ENCODE peak calls at places on chromosomes 11 and 22, in eight cellular contexts. M is neuronal stem cell, E is HepG2, B is DND-41, H is neural progenitor cell, U is HCT116, Y is Karpas-422, O is SK-N-SH. I is an unnamed sample.

GRCh38 chr11:64745523-64746328 is 1.8 kb upstream of the RASGRP2 start:
- DNase-seq in M (peak), E (no peak), B (peak), H (peak), U (no peak), Y (peak), O (peak), I (peak)

GRCh38 chr22:17808688-17809403 is 34.6 kb upstream of the BID start:
- DNase-seq in M (no peak), E (no peak), B (no peak), H (no peak), U (no peak), Y (no peak), O (no peak), I (no peak)

GRCh38 chr11:130725417-130726233 is 190.7 kb downstream of the SNX19 start:
- DNase-seq in M (no peak), E (no peak), B (no peak), H (no peak), U (no peak), Y (no peak), O (no peak), I (no peak)

GRCh38 chr11:18046116-18046777 is at the start of gene TPH1:
- DNase-seq in M (peak), E (no peak), B (no peak), H (peak), U (no peak), Y (no peak), O (peak), I (no peak)

GRCh38 chr11:1770528-1770927 is 6.8 kb upstream of the CTSD start:
- DNase-seq in M (no peak), E (no peak), B (no peak), H (no peak), U (no peak), Y (no peak), O (no peak), I (no peak)

GRCh38 chr11:48029686-48030279 is 49.4 kb downstream of the PTPRJ start:
- DNase-seq in M (no peak), E (no peak), B (no peak), H (no peak), U (no peak), Y (peak), O (peak), I (no peak)

GRCh38 chr11:26319906-26320305 is 12.0 kb upstream of the ANO3 start:
- DNase-seq in M (no peak), E (no peak), B (no peak), H (peak), U (no peak), Y (no peak), O (no peak), I (no peak)

GRCh38 chr11:24747275-24748251 is 250.7 kb downstream of the LUZP2 start:
- DNase-seq in M (no peak), E (no peak), B (peak), H (no peak), U (no peak), Y (no peak), O (no peak), I (peak)

GRCh38 chr22:48182896-48183805 is 1420.7 kb downstream of the TBC1D22A start:
- DNase-seq in M (no peak), E (no peak), B (no peak), H (no peak), U (no peak), Y (no peak), O (no peak), I (no peak)

GRCh38 chr11:68321293-68322030 is 9.1 kb downstream of the LRP5 start:
- DNase-seq in M (no peak), E (peak), B (no peak), H (no peak), U (no peak), Y (no peak), O (no peak), I (no peak)

GRCh38 chr11:60954421-60954820 is 2.4 kb upstream of the SLC15A3 start:
- DNase-seq in M (no peak), E (no peak), B (no peak), H (no peak), U (no peak), Y (no peak), O (no peak), I (no peak)
- H2AFZ ChIP-seq in M (no peak), E (no peak), B (no peak), H (no peak), U (no peak), Y (peak), O (no peak), I (no peak)

DNA sequence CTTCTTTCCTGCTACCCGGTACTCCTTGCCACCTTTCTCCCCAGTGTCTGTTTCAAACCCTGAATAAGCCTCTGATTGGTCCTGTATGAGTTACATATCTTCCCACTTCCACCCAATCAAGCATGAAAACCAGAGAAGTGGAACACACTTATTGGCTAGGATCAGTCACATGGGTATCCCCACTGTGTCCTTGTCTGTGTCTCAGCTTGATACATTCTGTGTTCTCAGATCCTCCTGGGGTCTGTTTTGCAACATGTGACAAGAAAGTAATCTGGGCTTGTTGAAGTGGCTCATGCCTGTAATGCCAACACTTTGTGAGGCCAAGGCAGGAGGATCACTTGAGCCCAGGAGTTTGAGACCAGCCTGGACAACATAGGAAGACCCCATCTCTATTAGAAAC is 23.9 kb downstream of the MCHR1 start:
- DNase-seq in M (no peak), E (no peak), B (no peak), H (no peak), U (no peak), Y (peak), O (no peak), I (no peak)
- H2AFZ ChIP-seq in M (peak), E (no peak), B (peak), H (peak), U (peak), Y (no peak), O (no peak), I (no peak)

GRCh38 chr22:38566726-38567504 is 3.1 kb downstream of the DMC1 start:
- DNase-seq in M (no peak), E (no peak), B (no peak), H (no peak), U (no peak), Y (no peak), O (no peak), I (no peak)
- H2AFZ ChIP-seq in M (peak), E (no peak), B (no peak), H (no peak), U (no peak), Y (peak), O (no peak), I (no peak)

GRCh38 chr22:30433773-30434172 is 8.2 kb downstream of the MTFP1 start:
- DNase-seq in M (no peak), E (no peak), B (no peak), H (no peak), U (no peak), Y (no peak), O (no peak), I (no peak)

GRCh38 chr22:30434775-30435315 is 9.3 kb downstream of the MTFP1 start:
- DNase-seq in M (no peak), E (peak), B (peak), H (no peak), U (no peak), Y (no peak), O (no peak), I (no peak)

GRCh38 chr22:30433227-30433626 is 7.7 kb downstream of the MTFP1 start:
- DNase-seq in M (no peak), E (no peak), B (no peak), H (no peak), U (no peak), Y (no peak), O (no peak), I (no peak)

GRCh38 chr22:30436196-30436595 is 10.6 kb downstream of the MTFP1 start:
- DNase-seq in M (no peak), E (no peak), B (no peak), H (no peak), U (no peak), Y (no peak), O (no peak), I (no peak)

DNA sequence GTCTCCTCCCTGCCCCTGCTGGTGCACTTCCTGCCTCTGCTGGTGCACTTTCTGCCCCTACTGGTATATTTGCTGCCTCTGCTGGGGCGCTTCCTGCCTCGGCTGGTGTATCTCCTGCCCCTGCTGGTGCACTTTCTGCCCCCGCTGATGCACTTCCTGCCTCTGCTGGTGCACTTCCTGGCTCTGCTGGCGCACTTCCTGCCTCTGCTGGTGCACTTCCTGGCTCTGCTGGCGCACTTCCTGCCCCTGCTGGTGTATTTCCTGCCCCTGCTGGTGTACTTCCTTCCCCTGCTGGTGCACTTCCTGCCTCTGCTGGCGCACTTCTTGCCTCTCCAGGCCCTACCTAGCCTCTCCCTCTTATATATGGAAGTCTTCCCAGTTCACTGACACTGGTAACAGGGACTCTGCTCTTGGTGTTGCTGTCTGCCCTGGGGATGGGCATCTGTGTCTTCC is 10.1 kb downstream of the MTFP1 start:
- DNase-seq in M (no peak), E (no peak), B (peak), H (no peak), U (peak), Y (peak), O (no peak), I (peak)
- H2AFZ ChIP-seq in M (peak), E (no peak), B (peak), H (no peak), U (no peak), Y (peak), O (no peak), I (peak)

DNA sequence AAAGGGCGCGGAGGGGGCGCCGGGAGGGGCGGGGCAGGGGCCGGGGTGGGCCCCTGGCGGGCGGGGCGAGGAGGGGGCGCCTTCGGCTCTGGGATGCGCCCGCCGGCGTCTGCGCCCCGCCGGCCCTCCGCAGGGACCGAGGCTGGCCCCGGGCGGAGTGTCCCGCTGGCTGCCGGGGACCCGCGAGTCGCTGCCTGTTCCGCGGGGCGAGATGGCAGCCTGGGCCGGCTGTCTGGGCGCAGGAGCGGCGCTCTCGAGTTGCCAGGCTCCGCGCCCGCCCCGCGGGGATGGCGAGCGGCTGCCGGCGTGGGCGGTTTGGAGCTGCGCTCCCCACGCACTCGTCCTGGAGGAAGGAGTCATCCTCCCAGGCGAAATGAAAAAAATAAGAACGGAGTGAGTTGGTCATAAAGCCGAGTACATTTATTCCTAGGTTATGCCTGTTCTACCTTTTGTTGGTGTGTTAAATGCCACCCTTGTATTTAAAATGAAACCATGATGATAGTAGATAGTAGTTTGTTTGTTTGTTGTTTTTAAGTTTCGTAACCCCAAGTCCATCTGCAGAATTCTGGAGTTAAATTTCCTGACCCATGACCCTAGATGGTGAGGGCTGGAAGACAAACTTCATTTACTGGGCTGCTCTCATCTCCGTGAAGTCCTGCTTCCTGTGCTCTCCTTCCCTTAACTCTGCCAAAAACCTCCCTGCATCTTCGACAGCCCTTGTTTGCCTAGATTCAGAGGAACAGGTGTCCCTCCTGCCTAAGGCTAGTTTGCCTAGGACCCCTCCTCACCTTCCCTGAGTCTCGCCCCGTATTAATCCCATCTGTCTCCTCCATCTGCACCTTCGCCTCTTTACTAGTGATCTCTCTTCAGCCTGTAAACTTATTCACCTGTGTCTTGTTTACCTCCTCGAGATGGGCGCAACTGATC is 32.8 kb downstream of the EIF3F start:
- DNase-seq in M (no peak), E (no peak), B (no peak), H (peak), U (no peak), Y (no peak), O (peak), I (no peak)
- H2AFZ ChIP-seq in M (peak), E (no peak), B (no peak), H (no peak), U (no peak), Y (no peak), O (no peak), I (no peak)

DNA sequence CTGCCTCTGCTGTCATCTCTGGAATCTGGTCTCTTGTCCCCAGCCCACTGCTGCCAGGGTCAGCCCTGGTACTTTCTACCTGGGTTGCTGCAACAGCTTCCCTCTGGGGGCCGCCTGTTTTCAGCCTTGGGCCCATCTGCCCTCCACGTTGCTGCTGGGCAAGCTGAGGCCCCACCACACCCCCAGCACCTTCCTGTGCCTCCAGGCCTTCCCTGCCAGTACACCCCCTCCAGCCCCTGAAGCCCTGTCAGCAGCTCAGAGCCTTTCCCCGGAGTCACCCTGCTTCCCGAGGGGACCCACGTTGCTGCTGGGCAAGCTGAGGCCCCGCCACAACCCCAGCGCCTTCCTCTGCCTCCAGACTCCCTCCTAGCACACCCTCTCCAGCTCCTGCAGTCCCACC is 3.3 kb upstream of the SAMM50 start:
- DNase-seq in M (no peak), E (no peak), B (no peak), H (no peak), U (no peak), Y (no peak), O (no peak), I (no peak)
- H2AFZ ChIP-seq in M (no peak), E (no peak), B (no peak), H (no peak), U (no peak), Y (no peak), O (no peak), I (no peak)

I was measured in OCI-LY7.